ENCODE peak calls at places on chromosome 7, in six cellular contexts. M is SK-N-SH, H is GM23338, X is PC-3, O is neural progenitor cell, V is GM23248. T is an unnamed sample.
A peak's percentile ranks its signal among the peaks of the same experiment; 100 is the strongest.

GRCh38 chr7:14507617-14508016 is 394.9 kb downstream of the DGKB start:
- DNase-seq in V (peak; percentile 27), M (no peak), H (no peak), X (peak; percentile 94), O (no peak), T (peak; percentile 25)

GRCh38 chr7:86980223-86980622 is 79.2 kb downstream of the ELAPOR2 start:
- DNase-seq in X (no peak), V (no peak), H (no peak), M (no peak), O (no peak), T (no peak)

GRCh38 chr7:2517678-2518077 is 1.9 kb upstream of the LFNG start:
- DNase-seq in M (no peak), V (peak; percentile 51), H (no peak), O (no peak), X (no peak), T (no peak)

GRCh38 chr7:106223156-106223555 is 61.6 kb downstream of the NAMPT start:
- DNase-seq in M (no peak), V (no peak), X (no peak), H (peak; percentile 13), O (no peak), T (no peak)

GRCh38 chr7:33130184-33130583 is 820 bp downstream of the BBS9 start:
- DNase-seq in M (peak; percentile 47), X (no peak), V (peak; percentile 49), O (peak; percentile 29), H (peak; percentile 18), T (no peak)

GRCh38 chr7:91940171-91940570 is 491 bp upstream of the AKAP9 start:
- DNase-seq in V (peak; percentile 55), X (peak; percentile 28), H (peak; percentile 70), O (peak; percentile 71), M (peak; percentile 63), T (no peak)

GRCh38 chr7:130903358-130903974 is 169.5 kb upstream of the KLF14 start:
- DNase-seq in V (peak; percentile 96), H (no peak), X (peak; percentile 72), M (no peak), O (no peak), T (no peak)

GRCh38 chr7:33986456-33986855 is 81.1 kb downstream of the BMPER start:
- DNase-seq in O (no peak), X (no peak), V (peak; percentile 48), H (no peak), M (no peak), T (no peak)

GRCh38 chr7:23220690-23221305 is 25.8 kb upstream of the GPNMB start:
- DNase-seq in X (no peak), V (no peak), M (no peak), O (peak; percentile 20), H (no peak), T (no peak)

GRCh38 chr7:98475352-98475751 is 74.5 kb upstream of the BAIAP2L1 start:
- DNase-seq in X (no peak), V (no peak), M (no peak), O (no peak), H (no peak), T (no peak)

GRCh38 chr7:33705333-33705833 is 200.0 kb upstream of the BMPER start:
- DNase-seq in V (no peak), H (peak; percentile 95), M (no peak), X (no peak), O (peak; percentile 31), T (no peak)

GRCh38 chr7:45092100-45092930 is 3.5 kb upstream of the NACAD start:
- DNase-seq in O (no peak), H (peak; percentile 59), V (peak; percentile 73), X (peak; percentile 75), M (peak; percentile 8), T (peak; percentile 51)

GRCh38 chr7:100967292-100967863 is 2.0 kb upstream of the MUC12 start:
- DNase-seq in X (no peak), M (peak; percentile 53), O (no peak), H (peak; percentile 43), V (peak; percentile 36), T (no peak)

GRCh38 chr7:100965723-100966541 is 3.4 kb upstream of the MUC12 start:
- DNase-seq in O (peak; percentile 99), V (peak; percentile 86), M (peak; percentile 99), H (peak; percentile 100), X (peak; percentile 76), T (no peak)

GRCh38 chr7:100965051-100965722 is 4.2 kb upstream of the MUC12 start:
- DNase-seq in V (no peak), O (no peak), X (no peak), H (peak; percentile 74), M (peak; percentile 41), T (no peak)

GRCh38 chr7:100968031-100968430 is 1.3 kb upstream of the MUC12 start:
- DNase-seq in V (no peak), X (no peak), M (peak; percentile 44), H (peak; percentile 64), O (no peak), T (no peak)

GRCh38 chr7:100966542-100967291 is 2.6 kb upstream of the MUC12 start:
- DNase-seq in M (peak; percentile 61), O (peak; percentile 36), V (no peak), H (peak; percentile 46), X (no peak), T (no peak)
- H2AFZ ChIP-seq in M (no peak overlapping the region), O (peak overlapping the region; percentile 98), V (no peak overlapping the region), H (peak overlapping the region; percentile 97), X (peak overlapping the region; percentile 7), T (no peak overlapping the region)

GRCh38 chr7:93945083-93945482 is 23.5 kb downstream of the GNG11 start:
- DNase-seq in M (no peak), X (no peak), V (no peak), H (no peak), O (no peak), T (no peak)
- H3F3A ChIP-seq in M (peaks cover 7% of the 10 kb centered on the region), X (no peaks in the 10 kb centered on the region), V (peaks cover 49% of the 10 kb centered on the region), H (no peaks in the 10 kb centered on the region), O (no peaks in the 10 kb centered on the region), T (no peaks in the 10 kb centered on the region)

GRCh38 chr7:154647625-154648024 is 355.3 kb downstream of the PAXIP1 start:
- DNase-seq in M (no peak), O (no peak), H (no peak), X (no peak), V (no peak), T (no peak)
- H2AFZ ChIP-seq in M (no peak overlapping the region), O (no peak overlapping the region), H (no peak overlapping the region), X (no peak overlapping the region), V (no peak overlapping the region), T (no peak overlapping the region)

GRCh38 chr7:104980969-104981670 is 32.9 kb upstream of the KMT2E start:
- DNase-seq in V (peak; percentile 84), X (peak; percentile 79), O (peak; percentile 77), H (peak; percentile 86), M (peak; percentile 77), T (peak; percentile 55)

GRCh38 chr7:104983620-104984539 is 30.1 kb upstream of the KMT2E start:
- DNase-seq in O (peak; percentile 92), H (peak; percentile 94), M (peak; percentile 95), V (peak; percentile 97), X (peak; percentile 84), T (peak; percentile 76)

GRCh38 chr7:104982773-104983619 is 31.0 kb upstream of the KMT2E start:
- DNase-seq in X (no peak), O (no peak), H (no peak), V (no peak), M (no peak), T (no peak)

GRCh38 chr7:104981671-104982036 is 32.4 kb upstream of the KMT2E start:
- DNase-seq in H (no peak), V (no peak), M (no peak), O (no peak), X (no peak), T (no peak)

DNA sequence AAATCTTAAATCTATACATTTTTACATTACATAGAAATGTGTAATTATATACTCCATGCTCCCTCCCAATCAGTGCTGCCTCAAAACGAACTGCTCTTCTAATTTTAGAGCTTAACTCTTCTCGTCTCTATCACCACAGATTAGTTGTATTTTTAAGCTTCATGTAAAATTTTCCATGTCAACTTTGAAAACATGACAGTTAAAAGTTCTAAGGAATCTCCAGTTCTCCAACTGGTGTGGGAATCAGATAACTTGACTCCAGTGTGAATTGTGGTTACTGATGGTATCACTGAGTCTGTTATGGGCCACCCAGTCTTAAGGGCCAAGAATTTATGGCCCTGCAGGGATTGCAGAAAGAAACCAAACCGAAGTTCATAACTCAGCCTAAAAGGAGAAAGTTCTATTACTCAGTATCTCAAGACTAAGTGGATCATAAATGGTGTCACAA is 31.7 kb upstream of the KMT2E start:
- DNase-seq in O (no peak), M (no peak), H (no peak), V (peak; percentile 58), X (no peak), T (no peak)
- H3F3A ChIP-seq in O (peaks cover 83% of the 10 kb centered on the region), M (peaks cover 63% of the 10 kb centered on the region), H (peaks cover 9% of the 10 kb centered on the region), V (peaks cover 82% of the 10 kb centered on the region), X (peaks cover 12% of the 10 kb centered on the region), T (peaks cover 45% of the 10 kb centered on the region)

GRCh38 chr7:67438913-67439312 is 442.3 kb downstream of the TYW1 start:
- DNase-seq in M (no peak), O (peak; percentile 50), H (no peak), X (no peak), V (no peak), T (no peak)
- H2AFZ ChIP-seq in M (no peak overlapping the region), O (peak overlapping the region; percentile 59), H (no peak overlapping the region), X (no peak overlapping the region), V (no peak overlapping the region), T (no peak overlapping the region)

GRCh38 chr7:142806021-142806353 is 35.2 kb downstream of the PRSS2 start:
- DNase-seq in H (no peak), X (no peak), V (no peak), O (no peak), M (no peak), T (no peak)
- H3F3A ChIP-seq in H (no peaks in the 10 kb centered on the region), X (peaks cover 19% of the 10 kb centered on the region), V (peaks cover 13% of the 10 kb centered on the region), O (no peaks in the 10 kb centered on the region), M (peaks cover 19% of the 10 kb centered on the region), T (peaks cover 45% of the 10 kb centered on the region)

GRCh38 chr7:25625316-25625715 is 397.0 kb upstream of the NPVF start:
- DNase-seq in M (no peak), X (no peak), V (no peak), O (no peak), H (no peak), T (no peak)
- H2AFZ ChIP-seq in M (no peak overlapping the region), X (no peak overlapping the region), V (no peak overlapping the region), O (peak overlapping the region; percentile 66), H (peak overlapping the region; percentile 44), T (no peak overlapping the region)

GRCh38 chr7:55517936-55518689 is 54.2 kb downstream of the VOPP1 start:
- DNase-seq in X (no peak), M (no peak), O (no peak), V (no peak), H (no peak), T (no peak)

GRCh38 chr7:55516399-55516798 is 55.9 kb downstream of the VOPP1 start:
- DNase-seq in H (no peak), M (no peak), O (no peak), X (no peak), V (no peak), T (no peak)

GRCh38 chr7:55515569-55516279 is 56.6 kb downstream of the VOPP1 start:
- DNase-seq in X (no peak), M (no peak), O (no peak), H (no peak), V (no peak), T (no peak)

GRCh38 chr7:55518836-55519235 is 53.5 kb downstream of the VOPP1 start:
- DNase-seq in H (no peak), M (no peak), O (no peak), V (no peak), X (no peak), T (no peak)

GRCh38 chr7:55517191-55517633 is 55.1 kb downstream of the VOPP1 start:
- DNase-seq in O (no peak), H (no peak), V (no peak), M (no peak), X (no peak), T (no peak)
- H3F3A ChIP-seq in O (no peaks in the 10 kb centered on the region), H (no peaks in the 10 kb centered on the region), V (no peaks in the 10 kb centered on the region), M (no peaks in the 10 kb centered on the region), X (no peaks in the 10 kb centered on the region), T (peaks cover 7% of the 10 kb centered on the region)